ENCODE peak calls at places on chromosomes 13 and 19, in nine cellular contexts. E, S, R, I, W, V, L, Z and N are unnamed samples.

GRCh38 chr19:46198756-46199155 is 30.8 kb upstream of the IGFL1 start:
- DNase-seq in E (no peak), S (no peak), R (no peak), I (no peak), W (no peak), V (no peak), L (no peak), Z (no peak), N (no peak)

GRCh38 chr13:104422668-104423067 is 1356.5 kb upstream of the SLC10A2 start:
- DNase-seq in E (no peak), S (no peak), R (no peak), I (no peak), W (no peak), V (no peak), L (no peak), Z (no peak), N (no peak)

GRCh38 chr13:66407159-66407558 is 823.0 kb downstream of the PCDH9 start:
- DNase-seq in E (no peak), S (no peak), R (no peak), I (no peak), W (no peak), V (no peak), L (no peak), Z (no peak), N (no peak)

GRCh38 chr13:113999618-113999910 is 25.7 kb upstream of the C13orf46 start:
- DNase-seq in E (peak), S (no peak), R (peak), I (no peak), W (no peak), V (no peak), L (no peak), Z (no peak), N (no peak)

GRCh38 chr13:114017966-114018365 is 44.1 kb upstream of the C13orf46 start:
- DNase-seq in E (no peak), S (no peak), R (peak), I (no peak), W (no peak), V (no peak), L (no peak), Z (no peak), N (no peak)

GRCh38 chr19:55113570-55114039 is 3.8 kb downstream of the PPP1R12C start:
- DNase-seq in E (peak), S (peak), R (peak), I (peak), W (peak), V (peak), L (peak), Z (no peak), N (peak)

GRCh38 chr13:32951580-32951979 is 64.6 kb upstream of the KL start:
- DNase-seq in E (no peak), S (no peak), R (no peak), I (no peak), W (no peak), V (no peak), L (no peak), Z (no peak), N (no peak)

GRCh38 chr13:75365724-75366173 is 116.2 kb downstream of the TBC1D4 start:
- DNase-seq in E (no peak), S (no peak), R (no peak), I (no peak), W (no peak), V (no peak), L (peak), Z (peak), N (no peak)

GRCh38 chr19:47492137-47492533 is 8.1 kb upstream of the KPTN start:
- DNase-seq in E (no peak), S (no peak), R (peak), I (no peak), W (no peak), V (no peak), L (no peak), Z (no peak), N (peak)

GRCh38 chr13:80988752-80989151 is 647.8 kb upstream of the SPRY2 start:
- DNase-seq in E (no peak), S (no peak), R (no peak), I (no peak), W (no peak), V (no peak), L (no peak), Z (no peak), N (no peak)

GRCh38 chr19:3968556-3969434 is 2.1 kb downstream of the DAPK3 start:
- DNase-seq in E (peak), S (peak), R (no peak), I (peak), W (peak), V (peak), L (peak), Z (no peak), N (peak)
- H3K27ac ChIP-seq in E (peak), S (peak), R (peak), I (peak), W (peak), V (peak), L (peak), Z (no peak), N (peak)

GRCh38 chr13:48586591-48587103 is 53.8 kb upstream of the RCBTB2 start:
- DNase-seq in E (no peak), S (no peak), R (no peak), I (no peak), W (peak), V (no peak), L (peak), Z (no peak), N (peak)

GRCh38 chr13:48583859-48584311 is 51.0 kb upstream of the RCBTB2 start:
- DNase-seq in E (no peak), S (no peak), R (no peak), I (peak), W (no peak), V (no peak), L (no peak), Z (no peak), N (no peak)

GRCh38 chr13:48582086-48582485 is 49.2 kb upstream of the RCBTB2 start:
- DNase-seq in E (no peak), S (no peak), R (no peak), I (no peak), W (no peak), V (no peak), L (no peak), Z (no peak), N (no peak)

GRCh38 chr13:48588120-48588519 is 55.2 kb upstream of the RCBTB2 start:
- DNase-seq in E (no peak), S (no peak), R (no peak), I (no peak), W (no peak), V (no peak), L (no peak), Z (no peak), N (no peak)

DNA sequence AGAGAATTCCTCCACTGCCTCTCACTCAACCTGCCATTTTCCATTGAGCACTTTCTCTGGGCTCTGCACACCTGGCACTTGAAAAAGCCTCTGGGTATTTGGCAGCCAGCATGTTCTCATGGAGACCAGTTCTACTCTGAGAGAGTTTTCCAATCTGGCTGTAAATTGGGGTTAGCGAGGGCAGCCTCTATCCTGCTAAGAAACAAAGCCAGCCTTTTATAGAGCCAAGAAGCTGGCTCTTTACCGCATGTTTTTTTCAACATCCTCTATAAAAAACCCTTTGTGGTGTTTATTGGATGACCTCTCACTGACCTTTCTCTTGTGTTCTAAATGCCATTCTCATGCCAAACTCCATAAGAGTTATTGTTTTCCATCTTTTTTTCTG is 52.6 kb upstream of the RCBTB2 start:
- DNase-seq in E (no peak), S (peak), R (no peak), I (peak), W (peak), V (no peak), L (no peak), Z (no peak), N (no peak)
- TF ChIP-seq POLR2AphosphoS5 in E (no peak), S (no peak), R (no peak), I (no peak), W (peak), V (no peak), L (no peak), Z (no peak), N (no peak)

GRCh38 chr19:33052352-33052972 is 12.2 kb downstream of the RHPN2 start:
- DNase-seq in E (no peak), S (peak), R (no peak), I (peak), W (peak), V (no peak), L (no peak), Z (no peak), N (no peak)

GRCh38 chr19:33050110-33050509 is 14.6 kb downstream of the RHPN2 start:
- DNase-seq in E (no peak), S (no peak), R (no peak), I (no peak), W (no peak), V (no peak), L (no peak), Z (no peak), N (no peak)

GRCh38 chr19:33048806-33049676 is 15.6 kb downstream of the RHPN2 start:
- DNase-seq in E (no peak), S (no peak), R (no peak), I (no peak), W (peak), V (no peak), L (peak), Z (no peak), N (no peak)

DNA sequence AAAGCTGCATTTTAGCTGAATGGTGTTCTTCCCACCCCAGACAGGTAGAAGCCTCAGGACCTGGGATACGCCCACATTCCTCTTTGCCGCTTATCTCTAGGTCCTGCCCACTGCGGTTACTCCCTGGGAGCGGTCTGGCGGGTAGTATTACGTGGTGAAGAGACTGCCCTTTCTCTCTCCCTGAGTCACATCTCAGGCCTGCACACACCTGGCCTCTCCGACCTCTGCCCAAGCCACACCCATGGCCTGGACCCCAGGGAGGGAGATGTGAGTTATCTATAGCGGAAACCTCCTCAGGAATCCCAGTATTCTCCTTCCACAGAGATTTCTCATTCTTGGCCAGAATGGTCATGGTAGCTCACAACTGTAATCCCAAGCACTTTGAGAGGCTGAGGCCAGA is 17.3 kb downstream of the RHPN2 start:
- DNase-seq in E (no peak), S (peak), R (no peak), I (no peak), W (peak), V (peak), L (peak), Z (no peak), N (no peak)
- TF ChIP-seq EP300 in E (no peak), S (peak), R (no peak), I (no peak), W (no peak), V (no peak), L (no peak), Z (no peak), N (no peak)

GRCh38 chr13:36297259-36297599 is 385 bp downstream of the CCDC169 start:
- DNase-seq in E (no peak), S (no peak), R (no peak), I (no peak), W (no peak), V (no peak), L (no peak), Z (no peak), N (no peak)
- H3K27ac ChIP-seq in E (peak), S (peak), R (no peak), I (no peak), W (peak), V (peak), L (peak), Z (no peak), N (peak)